ENCODE peak calls at places on chromosomes 2 and 18, in nine cellular contexts. P, A, L, C, Q, B, M, V and Y are unnamed samples.

GRCh38 chr2:124308319-124309062 is 283.4 kb downstream of the CNTNAP5 start:
- DNase-seq in C (no peak), V (no peak), L (no peak), A (no peak), M (no peak), P (no peak), B (no peak), Q (no peak), Y (no peak)

GRCh38 chr2:96527052-96527964 is 9.2 kb upstream of the ARID5A start:
- DNase-seq in A (no peak), C (peak; percentile 81), M (peak; percentile 72), Q (peak; percentile 75), P (no peak), B (no peak), V (no peak), L (no peak), Y (no peak)

GRCh38 chr2:172279843-172280242 is 147.5 kb upstream of the ITGA6 start:
- DNase-seq in P (no peak), L (no peak), B (no peak), M (no peak), C (no peak), Q (no peak), V (no peak), A (no peak), Y (no peak)

GRCh38 chr2:219851801-219852481 is 224.5 kb downstream of the SLC4A3 start:
- DNase-seq in L (no peak), M (no peak), Q (peak; percentile 57), C (no peak), B (no peak), V (no peak), A (peak; percentile 13), P (no peak), Y (no peak)

GRCh38 chr2:237922641-237923361 is 44.0 kb upstream of the UBE2F start:
- DNase-seq in V (no peak), P (no peak), A (no peak), C (no peak), M (no peak), Q (no peak), B (no peak), L (no peak), Y (no peak)

GRCh38 chr2:32182667-32183066 is 17.0 kb downstream of the SLC30A6 start:
- DNase-seq in M (no peak), B (no peak), P (no peak), L (no peak), V (no peak), C (no peak), A (no peak), Q (no peak), Y (no peak)

GRCh38 chr18:3457261-3457724 is 7.3 kb downstream of the TGIF1 start:
- DNase-seq in P (no peak), B (no peak), L (no peak), Q (no peak), V (no peak), A (no peak), M (no peak), C (no peak), Y (no peak)

GRCh38 chr2:196112408-196113039 is 43.9 kb upstream of the DNAH7 start:
- DNase-seq in Q (no peak), V (no peak), P (peak; percentile 83), A (no peak), M (no peak), C (no peak), B (no peak), L (no peak), Y (no peak)

GRCh38 chr2:194182888-194183287 is 1474.1 kb upstream of the SLC39A10 start:
- DNase-seq in A (no peak), C (no peak), M (no peak), B (no peak), V (no peak), Q (no peak), L (no peak), P (no peak), Y (no peak)

GRCh38 chr2:183284606-183285005 is 160.4 kb downstream of the NUP35 start:
- DNase-seq in V (no peak), P (peak; percentile 93), Q (no peak), L (no peak), C (no peak), B (no peak), A (peak; percentile 13), M (no peak), Y (no peak)

GRCh38 chr2:72148975-72149555 is 1.4 kb upstream of the CYP26B1 start:
- DNase-seq in V (no peak), L (peak; percentile 28), C (no peak), B (peak; percentile 64), Q (peak; percentile 79), M (peak; percentile 70), P (no peak), A (no peak), Y (peak; percentile 52)

GRCh38 chr2:72150157-72150960 is 2.7 kb upstream of the CYP26B1 start:
- DNase-seq in B (peak; percentile 88), C (no peak), Q (no peak), P (peak; percentile 73), A (no peak), L (peak; percentile 79), V (peak; percentile 76), M (peak; percentile 75), Y (peak; percentile 89)

GRCh38 chr2:72149556-72150156 is 2.0 kb upstream of the CYP26B1 start:
- DNase-seq in P (no peak), Q (peak; percentile 67), L (no peak), A (no peak), B (peak; percentile 71), M (peak; percentile 63), C (no peak), V (peak; percentile 10), Y (peak; percentile 46)

GRCh38 chr2:72153026-72153791 is 5.5 kb upstream of the CYP26B1 start:
- DNase-seq in Q (peak; percentile 56), L (peak; percentile 27), C (no peak), V (peak; percentile 2), A (no peak), M (peak; percentile 54), B (peak; percentile 56), P (no peak), Y (peak; percentile 7)

DNA sequence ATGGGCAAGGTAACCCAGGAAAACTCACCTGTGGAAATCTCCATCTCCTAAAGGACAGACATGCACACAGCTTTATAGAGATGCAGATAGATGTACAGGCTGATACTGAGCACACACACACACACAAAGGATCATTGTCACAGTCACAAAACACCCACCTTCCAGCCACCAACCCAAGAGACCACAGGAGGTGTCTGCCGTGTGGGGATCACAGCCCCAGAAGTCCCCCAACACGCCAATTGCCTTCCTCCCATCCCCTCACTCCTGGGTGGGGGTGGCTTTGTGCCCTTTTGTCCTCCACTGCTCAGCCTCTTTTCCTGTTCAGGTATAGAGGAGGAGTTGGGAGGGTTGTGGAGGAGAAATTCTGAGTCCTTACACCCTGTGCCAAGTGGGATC is 3.3 kb upstream of the CYP26B1 start:
- DNase-seq in C (no peak), M (no peak), A (no peak), V (peak; percentile 2), Q (no peak), B (no peak), L (peak; percentile 19), P (no peak), Y (no peak)
- H3K27me3 ChIP-seq in C (peaks cover 2% of the 10 kb centered on the region), M (peaks cover 62% of the 10 kb centered on the region), A (peaks cover 46% of the 10 kb centered on the region), V (peaks cover 17% of the 10 kb centered on the region), Q (peaks cover 34% of the 10 kb centered on the region), B (peaks cover 65% of the 10 kb centered on the region), L (peaks cover 4% of the 10 kb centered on the region), P (peaks cover 28% of the 10 kb centered on the region), Y (peaks cover 39% of the 10 kb centered on the region)

GRCh38 chr2:106932644-106933043 is 46.7 kb upstream of the ST6GAL2 start:
- DNase-seq in P (no peak), A (no peak), C (no peak), M (no peak), Q (no peak), B (no peak), L (no peak), V (no peak), Y (no peak)
- TF ChIP-seq CTCF in P (peak; percentile 24), A (no peak), C (no peak), M (no peak), Q (no peak), B (no peak), L (no peak), V (no peak), Y (no peak)

GRCh38 chr2:64474200-64474630 is 20.3 kb downstream of the LGALSL start:
- DNase-seq in M (no peak), A (no peak), L (no peak), P (no peak), V (no peak), B (no peak), C (peak; percentile 32), Q (no peak), Y (no peak)

GRCh38 chr2:64470921-64471320 is 17.0 kb downstream of the LGALSL start:
- DNase-seq in C (no peak), Q (no peak), M (no peak), L (no peak), P (no peak), V (no peak), A (no peak), B (no peak), Y (peak; percentile 48)

GRCh38 chr2:64470071-64470470 is 16.1 kb downstream of the LGALSL start:
- DNase-seq in M (no peak), V (no peak), C (no peak), P (no peak), Q (no peak), B (no peak), A (no peak), L (no peak), Y (no peak)

GRCh38 chr2:64469261-64469660 is 15.3 kb downstream of the LGALSL start:
- DNase-seq in M (no peak), L (no peak), V (no peak), C (no peak), P (no peak), Q (no peak), B (no peak), A (no peak), Y (no peak)

GRCh38 chr2:64471616-64472015 is 17.7 kb downstream of the LGALSL start:
- DNase-seq in A (no peak), B (no peak), V (no peak), M (no peak), P (no peak), C (no peak), L (no peak), Q (no peak), Y (no peak)
- H3K27me3 ChIP-seq in A (peaks cover 10% of the 10 kb centered on the region), B (no peaks in the 10 kb centered on the region), V (no peaks in the 10 kb centered on the region), M (no peaks in the 10 kb centered on the region), P (no peaks in the 10 kb centered on the region), C (no peaks in the 10 kb centered on the region), L (no peaks in the 10 kb centered on the region), Q (no peaks in the 10 kb centered on the region), Y (no peaks in the 10 kb centered on the region)

GRCh38 chr2:99728166-99728565 is 238.3 kb upstream of the REV1 start:
- DNase-seq in B (no peak), A (no peak), Q (no peak), C (no peak), V (no peak), L (no peak), P (no peak), M (no peak), Y (no peak)

GRCh38 chr2:99727199-99727598 is 237.4 kb upstream of the REV1 start:
- DNase-seq in L (no peak), V (no peak), A (no peak), Q (no peak), C (no peak), P (no peak), M (no peak), B (no peak), Y (no peak)

GRCh38 chr2:99722726-99723125 is 232.9 kb upstream of the REV1 start:
- DNase-seq in M (no peak), C (no peak), A (no peak), L (no peak), V (no peak), B (no peak), Q (no peak), P (no peak), Y (no peak)

GRCh38 chr2:99723632-99724031 is 233.8 kb upstream of the REV1 start:
- DNase-seq in C (no peak), A (no peak), L (no peak), P (no peak), B (no peak), M (no peak), Q (no peak), V (no peak), Y (no peak)

GRCh38 chr2:99725810-99726209 is 236.0 kb upstream of the REV1 start:
- DNase-seq in M (no peak), Q (no peak), C (no peak), L (no peak), B (no peak), A (no peak), P (no peak), V (no peak), Y (no peak)
- TF ChIP-seq CTCF in M (peak; percentile 45), Q (no peak), C (peak; percentile 6), L (no peak), B (no peak), A (peak; percentile 41), P (no peak), V (no peak), Y (no peak)